ENCODE peak calls at places on chromosomes 12 and 14, in four cellular contexts. One of them, this sample, is unnamed.

GRCh38 chr12:121590476-121591143 is 9.8 kb upstream of the KDM2B start:
- DNase-seq in GM12878: peak
- DNase-seq in HepG2: peak
- DNase-seq in SK-N-SH: no peak
- DNase-seq in this sample: no peak

GRCh38 chr14:33848706-33849454 is 102.0 kb downstream of the EGLN3 start:
- DNase-seq in GM12878: no peak
- DNase-seq in HepG2: peak
- DNase-seq in SK-N-SH: peak
- DNase-seq in this sample: peak

GRCh38 chr12:114013601-114014345 is 47.6 kb upstream of the RBM19 start:
- DNase-seq in GM12878: no peak
- DNase-seq in HepG2: peak
- DNase-seq in SK-N-SH: peak
- DNase-seq in this sample: no peak

GRCh38 chr14:75452324-75452723 is 24.5 kb downstream of the JDP2 start:
- DNase-seq in GM12878: no peak
- DNase-seq in HepG2: no peak
- DNase-seq in SK-N-SH: no peak
- DNase-seq in this sample: no peak

GRCh38 chr12:75638792-75639191 is 127.4 kb upstream of the KRR1 start:
- DNase-seq in GM12878: no peak
- DNase-seq in HepG2: no peak
- DNase-seq in SK-N-SH: no peak
- DNase-seq in this sample: no peak

GRCh38 chr14:65750906-65751305 is 338.4 kb downstream of the FUT8 start:
- DNase-seq in GM12878: no peak
- DNase-seq in HepG2: no peak
- DNase-seq in SK-N-SH: no peak
- DNase-seq in this sample: no peak

GRCh38 chr12:3551976-3552725 is 61.1 kb downstream of the PRMT8 start:
- DNase-seq in GM12878: no peak
- DNase-seq in HepG2: no peak
- DNase-seq in SK-N-SH: no peak
- DNase-seq in this sample: no peak

GRCh38 chr14:105326891-105327694 is 12.5 kb downstream of the PACS2 start:
- DNase-seq in GM12878: no peak
- DNase-seq in HepG2: no peak
- DNase-seq in SK-N-SH: peak
- DNase-seq in this sample: no peak

GRCh38 chr14:69260979-69261605 is 1.1 kb downstream of the GALNT16 start:
- DNase-seq in GM12878: no peak
- DNase-seq in HepG2: no peak
- DNase-seq in SK-N-SH: peak
- DNase-seq in this sample: peak

GRCh38 chr12:116927244-116927940 is 16.6 kb downstream of the FBXW8 start:
- DNase-seq in GM12878: no peak
- DNase-seq in HepG2: no peak
- DNase-seq in SK-N-SH: no peak
- DNase-seq in this sample: no peak

GRCh38 chr14:68787235-68787727 is 5.6 kb downstream of the ZFP36L1 start:
- DNase-seq in GM12878: no peak
- DNase-seq in HepG2: no peak
- DNase-seq in SK-N-SH: no peak
- DNase-seq in this sample: no peak

GRCh38 chr14:23544511-23545447 is 6.8 kb downstream of the ZFHX2 start:
- DNase-seq in GM12878: no peak
- DNase-seq in HepG2: no peak
- DNase-seq in SK-N-SH: no peak
- DNase-seq in this sample: no peak

GRCh38 chr12:88300931-88301330 is 158.8 kb downstream of the TMTC3 start:
- DNase-seq in GM12878: no peak
- DNase-seq in HepG2: peak
- DNase-seq in SK-N-SH: no peak
- DNase-seq in this sample: peak

GRCh38 chr12:80241576-80242273 is 142.4 kb downstream of the OTOGL start:
- DNase-seq in GM12878: no peak
- DNase-seq in HepG2: no peak
- DNase-seq in SK-N-SH: no peak
- DNase-seq in this sample: no peak

GRCh38 chr12:98440165-98440581 is 75.2 kb upstream of the TMPO start:
- DNase-seq in GM12878: no peak
- DNase-seq in HepG2: no peak
- DNase-seq in SK-N-SH: no peak
- DNase-seq in this sample: peak

GRCh38 chr12:97169922-97170321 is 262.9 kb downstream of the NEDD1 start:
- DNase-seq in GM12878: no peak
- DNase-seq in HepG2: no peak
- DNase-seq in SK-N-SH: peak
- DNase-seq in this sample: no peak

GRCh38 chr14:46344327-46344937 is 307.1 kb downstream of the RPL10L start:
- DNase-seq in GM12878: peak
- DNase-seq in HepG2: peak
- DNase-seq in SK-N-SH: peak
- DNase-seq in this sample: peak
- TF ChIP-seq PBX3 in GM12878: no peak
- TF ChIP-seq PBX3 in HepG2: no peak
- TF ChIP-seq PBX3 in SK-N-SH: no peak
- TF ChIP-seq PBX3 in this sample: no peak

GRCh38 chr14:95235767-95236166 is 78.4 kb upstream of the DICER1 start:
- DNase-seq in GM12878: no peak
- DNase-seq in HepG2: no peak
- DNase-seq in SK-N-SH: no peak
- DNase-seq in this sample: no peak

GRCh38 chr14:95237121-95237876 is 80.0 kb upstream of the DICER1 start:
- DNase-seq in GM12878: no peak
- DNase-seq in HepG2: peak
- DNase-seq in SK-N-SH: no peak
- DNase-seq in this sample: no peak

GRCh38 chr14:95235351-95235750 is 78.0 kb upstream of the DICER1 start:
- DNase-seq in GM12878: no peak
- DNase-seq in HepG2: no peak
- DNase-seq in SK-N-SH: peak
- DNase-seq in this sample: no peak

GRCh38 chr14:95237956-95238355 is 80.6 kb upstream of the DICER1 start:
- DNase-seq in GM12878: no peak
- DNase-seq in HepG2: no peak
- DNase-seq in SK-N-SH: no peak
- DNase-seq in this sample: no peak

DNA sequence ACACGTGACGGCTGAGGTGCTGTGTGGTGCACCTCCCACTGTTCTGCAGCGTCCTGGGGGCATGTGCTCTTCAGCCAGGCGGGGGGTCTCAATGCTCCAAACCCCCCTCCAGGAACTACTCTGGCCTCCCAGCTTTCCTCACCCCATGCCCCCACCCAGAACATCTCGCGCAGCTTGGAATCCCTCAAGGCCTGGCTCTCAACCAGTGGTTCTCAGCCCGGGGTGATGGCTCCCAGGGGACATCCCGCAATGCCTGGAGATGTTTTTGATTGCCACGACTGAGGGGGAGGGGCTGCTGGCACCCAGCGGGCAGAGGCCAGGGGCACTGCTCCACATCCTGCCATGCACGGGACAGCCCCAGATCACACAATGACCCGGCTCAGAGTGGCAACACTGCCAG is 78.9 kb upstream of the DICER1 start:
- DNase-seq in GM12878: no peak
- DNase-seq in HepG2: no peak
- DNase-seq in SK-N-SH: peak
- DNase-seq in this sample: no peak
- TF ChIP-seq PBX3 in GM12878: no peak
- TF ChIP-seq PBX3 in HepG2: no peak
- TF ChIP-seq PBX3 in SK-N-SH: no peak
- TF ChIP-seq PBX3 in this sample: no peak

GRCh38 chr14:73269729-73270651 is 32.7 kb downstream of the PAPLN start:
- DNase-seq in GM12878: no peak
- DNase-seq in HepG2: no peak
- DNase-seq in SK-N-SH: peak
- DNase-seq in this sample: no peak
- TF ChIP-seq PBX3 in GM12878: no peak
- TF ChIP-seq PBX3 in HepG2: no peak
- TF ChIP-seq PBX3 in SK-N-SH: no peak
- TF ChIP-seq PBX3 in this sample: no peak

DNA sequence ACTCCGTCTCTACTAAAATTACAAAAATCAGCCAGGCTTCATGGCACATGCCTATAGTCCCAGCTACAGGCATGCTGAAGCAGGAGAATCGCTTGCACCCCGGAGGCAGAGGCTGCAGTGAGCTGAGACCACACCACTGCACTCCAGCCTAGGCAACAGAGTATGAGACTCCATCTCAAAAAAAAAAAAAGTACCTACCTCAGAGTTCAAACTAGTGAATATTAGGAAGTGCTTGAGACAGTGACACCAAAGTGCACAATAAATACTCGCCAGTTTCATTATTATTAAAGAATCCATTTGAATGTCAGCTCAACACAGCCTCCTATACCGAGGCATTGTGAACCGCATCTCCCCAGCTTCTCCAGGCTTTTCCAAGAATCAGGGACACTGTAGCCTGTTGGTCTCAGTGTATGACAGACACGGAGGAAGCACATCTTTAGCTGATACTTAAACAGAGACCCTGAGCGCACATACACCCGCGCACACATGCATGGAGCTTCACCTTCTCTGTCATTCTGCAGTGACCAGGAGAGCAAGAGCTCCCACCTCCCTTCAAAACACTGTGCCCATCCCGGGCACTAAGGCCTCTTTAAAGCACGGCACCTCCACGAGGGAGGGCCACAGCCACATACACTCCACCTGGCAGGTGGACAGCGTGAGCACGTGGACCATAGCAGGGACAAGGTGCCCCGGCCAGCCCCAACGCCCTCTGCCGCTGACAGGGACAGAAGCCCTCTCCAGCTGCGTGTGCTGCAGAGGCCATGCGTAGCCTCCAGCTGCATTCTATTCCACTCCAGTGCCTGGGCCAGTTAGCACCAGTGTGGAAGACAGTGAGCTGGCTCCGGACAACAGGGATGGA is 5.2 kb downstream of the GAPDH start:
- DNase-seq in GM12878: no peak
- DNase-seq in HepG2: no peak
- DNase-seq in SK-N-SH: peak
- DNase-seq in this sample: peak
- TF ChIP-seq PBX3 in GM12878: peak
- TF ChIP-seq PBX3 in HepG2: no peak
- TF ChIP-seq PBX3 in SK-N-SH: no peak
- TF ChIP-seq PBX3 in this sample: peak

GRCh38 chr12:13630354-13630753 is 351.0 kb downstream of the GRIN2B start:
- DNase-seq in GM12878: no peak
- DNase-seq in HepG2: no peak
- DNase-seq in SK-N-SH: no peak
- DNase-seq in this sample: no peak
- TF ChIP-seq PBX3 in GM12878: no peak
- TF ChIP-seq PBX3 in HepG2: no peak
- TF ChIP-seq PBX3 in SK-N-SH: no peak
- TF ChIP-seq PBX3 in this sample: no peak

DNA sequence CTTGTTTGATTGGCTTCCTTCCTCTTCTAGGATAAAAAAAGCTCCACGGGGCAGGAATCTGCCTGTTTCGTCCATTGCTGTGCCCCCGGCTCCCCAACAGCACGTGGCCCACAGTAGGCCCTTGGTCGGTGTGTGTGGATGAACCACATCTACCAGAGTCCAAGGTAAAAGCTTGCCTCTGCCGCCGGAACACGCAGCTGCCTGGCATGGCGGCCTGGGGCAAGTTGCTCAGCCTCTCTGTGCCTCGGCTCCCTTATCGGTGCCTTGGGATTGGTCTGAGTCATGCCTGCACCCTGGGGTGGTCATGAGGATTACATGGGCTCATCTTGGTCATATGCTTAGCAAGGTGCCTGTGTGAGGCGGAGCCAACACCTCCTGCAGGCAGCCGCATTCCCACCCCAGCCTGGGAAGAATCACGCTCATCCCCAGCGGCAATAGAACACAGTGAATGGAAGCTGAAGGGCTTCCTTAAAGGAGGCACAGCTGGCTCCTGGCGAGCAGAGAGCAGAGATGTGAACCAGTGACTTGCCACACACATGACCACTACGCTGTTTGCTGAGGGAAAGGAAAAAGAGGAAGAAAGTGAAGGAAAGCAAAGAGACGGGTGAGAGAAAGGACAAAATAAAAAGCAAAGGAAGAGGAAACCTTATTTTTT is 5.5 kb upstream of the SCARB1 start:
- DNase-seq in GM12878: no peak
- DNase-seq in HepG2: no peak
- DNase-seq in SK-N-SH: no peak
- DNase-seq in this sample: no peak
- TF ChIP-seq PBX3 in GM12878: no peak
- TF ChIP-seq PBX3 in HepG2: no peak
- TF ChIP-seq PBX3 in SK-N-SH: no peak
- TF ChIP-seq PBX3 in this sample: no peak

DNA sequence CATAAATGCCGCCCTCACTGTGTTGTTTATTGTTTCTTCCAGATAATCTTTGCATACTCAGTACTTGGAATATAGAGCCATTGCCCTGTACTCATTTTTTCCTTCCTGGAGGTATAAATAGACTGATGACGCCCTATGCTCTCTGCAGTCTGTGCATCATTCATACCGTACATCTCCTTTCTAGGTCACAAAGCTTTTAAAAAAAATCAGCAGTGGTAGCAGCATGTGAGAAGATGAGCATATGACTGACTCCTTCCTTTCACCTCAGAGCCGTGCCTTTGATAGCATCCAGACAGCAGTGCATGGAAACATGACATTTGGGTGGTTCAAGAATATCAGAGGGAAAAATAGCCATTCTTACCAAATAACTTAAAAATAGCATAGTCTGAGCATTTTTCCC is 77.4 kb downstream of the PDE3A start:
- DNase-seq in GM12878: no peak
- DNase-seq in HepG2: no peak
- DNase-seq in SK-N-SH: no peak
- DNase-seq in this sample: no peak
- TF ChIP-seq PBX3 in GM12878: no peak
- TF ChIP-seq PBX3 in HepG2: no peak
- TF ChIP-seq PBX3 in SK-N-SH: no peak
- TF ChIP-seq PBX3 in this sample: no peak

GRCh38 chr14:72023128-72024042 is 91.2 kb downstream of the RGS6 start:
- DNase-seq in GM12878: peak
- DNase-seq in HepG2: no peak
- DNase-seq in SK-N-SH: no peak
- DNase-seq in this sample: no peak
- TF ChIP-seq PBX3 in GM12878: no peak
- TF ChIP-seq PBX3 in HepG2: no peak
- TF ChIP-seq PBX3 in SK-N-SH: no peak
- TF ChIP-seq PBX3 in this sample: no peak